ENCODE peak calls at places on chromosome 7, in five cellular contexts. Q is heart left ventricle, Y is NAMALWA, X is neural progenitor cell, D is hippocampal formation. U is an unnamed sample.

GRCh38 chr7:112204776-112205347 is 1.3 kb downstream of the DOCK4 start:
- DNase-seq in X (peak), Q (no peak), Y (peak), D (no peak), U (no peak)

GRCh38 chr7:123864438-123864837 is 19.5 kb downstream of the HYAL4 start:
- DNase-seq in Q (no peak), X (no peak), Y (no peak), D (no peak), U (no peak)

GRCh38 chr7:155495440-155496248 is 37.7 kb downstream of the EN2 start:
- DNase-seq in Y (no peak), X (no peak), Q (no peak), D (no peak), U (no peak)

GRCh38 chr7:134886353-134887057 is 99.8 kb upstream of the AGBL3 start:
- DNase-seq in D (no peak), Y (no peak), Q (no peak), X (no peak), U (no peak)

GRCh38 chr7:101200862-101201599 is at the start of gene MOGAT3:
- DNase-seq in Y (no peak), X (no peak), D (no peak), Q (no peak), U (peak)

GRCh38 chr7:2247141-2247985 is 5.3 kb downstream of the NUDT1 start:
- DNase-seq in X (peak), D (no peak), Q (no peak), Y (peak), U (peak)

GRCh38 chr7:93219877-93220276 is 6.4 kb downstream of the HEPACAM2 start:
- DNase-seq in Q (no peak), Y (no peak), X (no peak), D (no peak), U (no peak)

GRCh38 chr7:140079121-140079536 is 16.4 kb upstream of the PARP12 start:
- DNase-seq in Y (peak), D (no peak), X (peak), Q (no peak), U (peak)

GRCh38 chr7:128831994-128832879 is 2.0 kb downstream of the FLNC start:
- DNase-seq in D (peak), X (peak), Q (peak), Y (no peak), U (peak)

GRCh38 chr7:97499204-97499603 is 232.7 kb upstream of the TAC1 start:
- DNase-seq in Q (no peak), X (peak), D (peak), Y (peak), U (peak)

GRCh38 chr7:16114633-16115032 is 306.7 kb downstream of the CRPPA start:
- DNase-seq in Q (no peak), D (no peak), X (no peak), Y (peak), U (no peak)

GRCh38 chr7:2523461-2523905 is 3.9 kb downstream of the LFNG start:
- DNase-seq in X (peak), Q (no peak), Y (no peak), D (no peak), U (peak)

GRCh38 chr7:112143567-112143966 is 62.6 kb downstream of the DOCK4 start:
- DNase-seq in Y (no peak), D (no peak), Q (no peak), X (no peak), U (no peak)

GRCh38 chr7:156475179-156475578 is 165.4 kb upstream of the RNF32 start:
- DNase-seq in D (no peak), X (no peak), Q (no peak), Y (no peak), U (no peak)

GRCh38 chr7:105806592-105807266 is 69.7 kb downstream of the ATXN7L1 start:
- DNase-seq in X (no peak), Q (no peak), Y (no peak), D (no peak), U (no peak)

GRCh38 chr7:66013938-66014337 is 31.9 kb upstream of the GUSB start:
- DNase-seq in Q (no peak), Y (peak), X (peak), D (no peak), U (peak)

GRCh38 chr7:124276005-124276606 is 243.2 kb upstream of the TMEM229A start:
- DNase-seq in Q (no peak), Y (peak), D (no peak), X (peak), U (peak)

U was measured in WTC11.